ENCODE peak calls at places on chromosomes 13 and 19, in five cellular contexts. One of them, this sample, is unnamed.

GRCh38 chr19:38549061-38549460 is 68.7 kb downstream of the MAP4K1 start:
- DNase-seq in MM.1S: no peak
- DNase-seq in fibroblast of lung: no peak
- DNase-seq in IMR-90: no peak
- DNase-seq in GM23248: no peak
- DNase-seq in this sample: no peak

GRCh38 chr13:65454403-65454802 is 1775.7 kb downstream of the PCDH9 start:
- DNase-seq in MM.1S: peak; percentile 54
- DNase-seq in fibroblast of lung: no peak
- DNase-seq in IMR-90: no peak
- DNase-seq in GM23248: no peak
- DNase-seq in this sample: no peak

GRCh38 chr19:46637224-46637623 is 1.2 kb upstream of the GNG8 start:
- DNase-seq in fibroblast of lung: no peak
- DNase-seq in IMR-90: no peak
- DNase-seq in MM.1S: no peak
- DNase-seq in GM23248: no peak
- DNase-seq in this sample: no peak

GRCh38 chr19:19538077-19538764 is at the start of gene CILP2:
- DNase-seq in fibroblast of lung: no peak
- DNase-seq in GM23248: peak; percentile 53
- DNase-seq in IMR-90: no peak
- DNase-seq in MM.1S: no peak
- DNase-seq in this sample: peak; percentile 86

GRCh38 chr19:40800997-40801377 is 2.0 kb downstream of the EGLN2 start:
- DNase-seq in IMR-90: no peak
- DNase-seq in GM23248: no peak
- DNase-seq in fibroblast of lung: no peak
- DNase-seq in MM.1S: no peak
- DNase-seq in this sample: no peak

GRCh38 chr13:72696590-72696989 is 30.8 kb downstream of the MZT1 start:
- DNase-seq in MM.1S: no peak
- DNase-seq in fibroblast of lung: no peak
- DNase-seq in IMR-90: peak; percentile 10
- DNase-seq in GM23248: peak; percentile 31
- DNase-seq in this sample: no peak

GRCh38 chr19:41999878-42000208 is 5.8 kb upstream of the ATP1A3 start:
- DNase-seq in MM.1S: no peak
- DNase-seq in fibroblast of lung: no peak
- DNase-seq in GM23248: no peak
- DNase-seq in IMR-90: no peak
- DNase-seq in this sample: no peak

GRCh38 chr13:73061478-73062275 is 2.9 kb downstream of the KLF5 start:
- DNase-seq in IMR-90: no peak
- DNase-seq in fibroblast of lung: no peak
- DNase-seq in GM23248: no peak
- DNase-seq in MM.1S: no peak
- DNase-seq in this sample: no peak

GRCh38 chr19:3404324-3405260 is 38.2 kb downstream of the NFIC start:
- DNase-seq in fibroblast of lung: peak; percentile 88
- DNase-seq in GM23248: peak; percentile 97
- DNase-seq in IMR-90: peak; percentile 93
- DNase-seq in MM.1S: no peak
- DNase-seq in this sample: no peak

GRCh38 chr13:52665325-52665724 is 12.7 kb downstream of the SUGT1 start:
- DNase-seq in GM23248: peak; percentile 60
- DNase-seq in IMR-90: peak; percentile 16
- DNase-seq in fibroblast of lung: peak; percentile 14
- DNase-seq in MM.1S: peak; percentile 26
- DNase-seq in this sample: peak; percentile 23

GRCh38 chr13:110758195-110758594 is 44.7 kb downstream of the ING1 start:
- DNase-seq in GM23248: peak; percentile 52
- DNase-seq in MM.1S: no peak
- DNase-seq in fibroblast of lung: peak; percentile 16
- DNase-seq in IMR-90: peak; percentile 72
- DNase-seq in this sample: no peak

GRCh38 chr19:32339988-32340874 is 5.2 kb upstream of the ZNF507 start:
- DNase-seq in IMR-90: peak; percentile 27
- DNase-seq in GM23248: peak; percentile 65
- DNase-seq in MM.1S: peak; percentile 42
- DNase-seq in fibroblast of lung: peak; percentile 17
- DNase-seq in this sample: peak; percentile 68

GRCh38 chr13:35879111-35879510 is 252.1 kb downstream of the DCLK1 start:
- DNase-seq in GM23248: no peak
- DNase-seq in MM.1S: peak; percentile 28
- DNase-seq in fibroblast of lung: no peak
- DNase-seq in IMR-90: no peak
- DNase-seq in this sample: no peak

GRCh38 chr13:33799950-33800592 is 17.9 kb upstream of the RFC3 start:
- DNase-seq in fibroblast of lung: peak; percentile 48
- DNase-seq in GM23248: peak; percentile 63
- DNase-seq in MM.1S: no peak
- DNase-seq in IMR-90: peak; percentile 46
- DNase-seq in this sample: peak; percentile 33

GRCh38 chr13:29548722-29549446 is 46.6 kb downstream of the SLC7A1 start:
- DNase-seq in MM.1S: no peak
- DNase-seq in IMR-90: peak; percentile 39
- DNase-seq in GM23248: peak; percentile 30
- DNase-seq in fibroblast of lung: peak; percentile 94
- DNase-seq in this sample: no peak

GRCh38 chr13:99734013-99734693 is 232.9 kb downstream of the TM9SF2 start:
- DNase-seq in GM23248: no peak
- DNase-seq in IMR-90: no peak
- DNase-seq in fibroblast of lung: no peak
- DNase-seq in MM.1S: no peak
- DNase-seq in this sample: no peak

GRCh38 chr13:77516342-77516789 is 19.1 kb upstream of the SCEL start:
- DNase-seq in IMR-90: peak; percentile 44
- DNase-seq in fibroblast of lung: peak; percentile 75
- DNase-seq in GM23248: peak; percentile 87
- DNase-seq in MM.1S: no peak
- DNase-seq in this sample: no peak

GRCh38 chr19:57241181-57241580 is 749 bp downstream of the ZNF805 start:
- DNase-seq in GM23248: peak; percentile 57
- DNase-seq in IMR-90: peak; percentile 37
- DNase-seq in MM.1S: peak; percentile 25
- DNase-seq in fibroblast of lung: peak; percentile 43
- DNase-seq in this sample: no peak

GRCh38 chr13:57634829-57635165 is 3.3 kb downstream of the PCDH17 start:
- DNase-seq in GM23248: no peak
- DNase-seq in fibroblast of lung: no peak
- DNase-seq in IMR-90: no peak
- DNase-seq in MM.1S: no peak
- DNase-seq in this sample: peak; percentile 34

GRCh38 chr13:76350399-76350798 is 535.8 kb downstream of the KCTD12 start:
- DNase-seq in fibroblast of lung: no peak
- DNase-seq in IMR-90: peak; percentile 16
- DNase-seq in MM.1S: no peak
- DNase-seq in GM23248: no peak
- DNase-seq in this sample: no peak

GRCh38 chr13:104021806-104022397 is 955.7 kb upstream of the SLC10A2 start:
- DNase-seq in fibroblast of lung: no peak
- DNase-seq in GM23248: no peak
- DNase-seq in IMR-90: no peak
- DNase-seq in MM.1S: no peak
- DNase-seq in this sample: no peak

GRCh38 chr13:76641056-76641455 is 245.1 kb downstream of the KCTD12 start:
- DNase-seq in IMR-90: no peak
- DNase-seq in fibroblast of lung: peak; percentile 45
- DNase-seq in MM.1S: no peak
- DNase-seq in GM23248: peak; percentile 7
- DNase-seq in this sample: no peak

GRCh38 chr19:35498220-35498619 is 8.0 kb upstream of the KRTDAP start:
- DNase-seq in GM23248: no peak
- DNase-seq in IMR-90: no peak
- DNase-seq in fibroblast of lung: no peak
- DNase-seq in MM.1S: no peak
- DNase-seq in this sample: no peak

GRCh38 chr19:17441241-17442135 is 7.0 kb downstream of the TMEM221 start:
- DNase-seq in IMR-90: no peak
- DNase-seq in MM.1S: no peak
- DNase-seq in fibroblast of lung: peak; percentile 71
- DNase-seq in GM23248: peak; percentile 56
- DNase-seq in this sample: peak; percentile 56

GRCh38 chr13:51373451-51373850 is 34.0 kb downstream of the SERPINE3 start:
- DNase-seq in GM23248: no peak
- DNase-seq in IMR-90: no peak
- DNase-seq in fibroblast of lung: no peak
- DNase-seq in MM.1S: no peak
- DNase-seq in this sample: no peak

GRCh38 chr13:67134322-67135129 is 95.6 kb downstream of the PCDH9 start:
- DNase-seq in fibroblast of lung: peak; percentile 18
- DNase-seq in GM23248: no peak
- DNase-seq in IMR-90: peak; percentile 25
- DNase-seq in MM.1S: no peak
- DNase-seq in this sample: no peak

GRCh38 chr19:53463263-53463662 is 4.3 kb upstream of the ZNF813 start:
- DNase-seq in fibroblast of lung: peak; percentile 43
- DNase-seq in GM23248: peak; percentile 40
- DNase-seq in IMR-90: peak; percentile 6
- DNase-seq in MM.1S: no peak
- DNase-seq in this sample: peak; percentile 82

GRCh38 chr13:44576396-44577235 is 486 bp upstream of the TSC22D1 start:
- DNase-seq in GM23248: peak; percentile 58
- DNase-seq in fibroblast of lung: no peak
- DNase-seq in MM.1S: no peak
- DNase-seq in IMR-90: no peak
- DNase-seq in this sample: peak; percentile 62

GRCh38 chr19:32397736-32398135 is 7.8 kb upstream of the DPY19L3 start:
- DNase-seq in MM.1S: no peak
- DNase-seq in IMR-90: peak; percentile 88
- DNase-seq in fibroblast of lung: peak; percentile 79
- DNase-seq in GM23248: peak; percentile 87
- DNase-seq in this sample: no peak

GRCh38 chr13:31956944-31957644 is 74.5 kb upstream of the FRY start:
- DNase-seq in MM.1S: no peak
- DNase-seq in GM23248: peak; percentile 20
- DNase-seq in fibroblast of lung: no peak
- DNase-seq in IMR-90: peak; percentile 65
- DNase-seq in this sample: no peak

GRCh38 chr19:11483176-11484111 is 2.6 kb upstream of the ELAVL3 start:
- DNase-seq in GM23248: no peak
- DNase-seq in fibroblast of lung: no peak
- DNase-seq in IMR-90: no peak
- DNase-seq in MM.1S: no peak
- DNase-seq in this sample: no peak

GRCh38 chr19:56566904-56567273 is 379 bp upstream of the ZNF470 start:
- DNase-seq in fibroblast of lung: no peak
- DNase-seq in GM23248: peak; percentile 63
- DNase-seq in IMR-90: no peak
- DNase-seq in MM.1S: no peak
- DNase-seq in this sample: no peak

GRCh38 chr19:39270091-39270871 is 2.1 kb downstream of the IFNL2 start:
- DNase-seq in fibroblast of lung: no peak
- DNase-seq in IMR-90: peak; percentile 40
- DNase-seq in GM23248: peak; percentile 31
- DNase-seq in MM.1S: no peak
- DNase-seq in this sample: no peak

GRCh38 chr19:15948223-15949058 is at the start of gene OR10H4:
- DNase-seq in IMR-90: no peak
- DNase-seq in fibroblast of lung: no peak
- DNase-seq in GM23248: no peak
- DNase-seq in MM.1S: no peak
- DNase-seq in this sample: no peak

GRCh38 chr19:15945301-15945700 is 3.5 kb upstream of the OR10H4 start:
- DNase-seq in MM.1S: no peak
- DNase-seq in IMR-90: no peak
- DNase-seq in GM23248: no peak
- DNase-seq in fibroblast of lung: no peak
- DNase-seq in this sample: no peak

DNA sequence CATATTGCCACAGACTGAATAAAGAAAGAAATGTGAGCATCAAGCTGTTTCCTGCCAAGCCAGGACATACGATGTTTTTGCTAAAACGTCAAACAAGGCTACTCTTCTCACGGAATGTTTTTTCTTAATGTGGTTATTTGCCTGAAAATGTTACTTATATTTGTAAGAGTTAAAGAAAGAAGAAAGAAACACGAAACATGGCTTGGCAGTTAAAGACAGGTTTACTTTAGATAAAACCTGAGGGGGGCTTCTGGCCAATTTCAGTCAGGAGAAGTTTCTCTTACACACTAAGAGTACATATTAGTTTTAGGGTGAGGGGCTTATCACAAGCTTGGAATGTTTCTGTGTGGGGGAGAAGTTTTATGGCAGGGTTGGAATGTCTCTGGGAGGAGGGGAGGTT is 4.4 kb upstream of the OR10H4 start:
- DNase-seq in fibroblast of lung: no peak
- DNase-seq in GM23248: no peak
- DNase-seq in IMR-90: no peak
- DNase-seq in MM.1S: no peak
- DNase-seq in this sample: no peak
- H3K27ac ChIP-seq in fibroblast of lung: no peak overlapping the region
- H3K27ac ChIP-seq in GM23248: no peak overlapping the region
- H3K27ac ChIP-seq in IMR-90: no peak overlapping the region
- H3K27ac ChIP-seq in MM.1S: no peak overlapping the region
- H3K27ac ChIP-seq in this sample: no peak overlapping the region

GRCh38 chr19:5953680-5954213 is 24.2 kb downstream of the RANBP3 start:
- DNase-seq in MM.1S: no peak
- DNase-seq in IMR-90: no peak
- DNase-seq in fibroblast of lung: peak; percentile 55
- DNase-seq in GM23248: peak; percentile 73
- DNase-seq in this sample: no peak
- H2AFZ ChIP-seq in MM.1S: no peak overlapping the region
- H2AFZ ChIP-seq in IMR-90: no peak overlapping the region
- H2AFZ ChIP-seq in fibroblast of lung: no peak overlapping the region
- H2AFZ ChIP-seq in GM23248: peak overlapping the region; percentile 18
- H2AFZ ChIP-seq in this sample: no peak overlapping the region

GRCh38 chr19:1577929-1578618 is 9.9 kb upstream of the MEX3D start:
- DNase-seq in fibroblast of lung: no peak
- DNase-seq in GM23248: no peak
- DNase-seq in MM.1S: no peak
- DNase-seq in IMR-90: no peak
- DNase-seq in this sample: no peak

GRCh38 chr19:1580957-1581356 is 11.7 kb downstream of the MBD3 start:
- DNase-seq in GM23248: no peak
- DNase-seq in MM.1S: no peak
- DNase-seq in fibroblast of lung: no peak
- DNase-seq in IMR-90: no peak
- DNase-seq in this sample: no peak

GRCh38 chr19:1582201-1582600 is 10.5 kb downstream of the MBD3 start:
- DNase-seq in IMR-90: no peak
- DNase-seq in GM23248: no peak
- DNase-seq in MM.1S: no peak
- DNase-seq in fibroblast of lung: no peak
- DNase-seq in this sample: no peak

GRCh38 chr19:1579222-1579621 is 11.1 kb upstream of the MEX3D start:
- DNase-seq in MM.1S: no peak
- DNase-seq in GM23248: no peak
- DNase-seq in fibroblast of lung: no peak
- DNase-seq in IMR-90: no peak
- DNase-seq in this sample: no peak

GRCh38 chr19:1580382-1580781 is 12.3 kb upstream of the MEX3D start:
- DNase-seq in fibroblast of lung: no peak
- DNase-seq in MM.1S: no peak
- DNase-seq in IMR-90: no peak
- DNase-seq in GM23248: no peak
- DNase-seq in this sample: no peak
- H3K27ac ChIP-seq in fibroblast of lung: no peak overlapping the region
- H3K27ac ChIP-seq in MM.1S: no peak overlapping the region
- H3K27ac ChIP-seq in IMR-90: no peak overlapping the region
- H3K27ac ChIP-seq in GM23248: no peak overlapping the region
- H3K27ac ChIP-seq in this sample: no peak overlapping the region

GRCh38 chr13:92719868-92720267 is 506.7 kb upstream of the GPC6 start:
- DNase-seq in IMR-90: no peak
- DNase-seq in GM23248: no peak
- DNase-seq in MM.1S: no peak
- DNase-seq in fibroblast of lung: no peak
- DNase-seq in this sample: peak; percentile 43
- H2AFZ ChIP-seq in IMR-90: no peak overlapping the region
- H2AFZ ChIP-seq in GM23248: no peak overlapping the region
- H2AFZ ChIP-seq in MM.1S: no peak overlapping the region
- H2AFZ ChIP-seq in fibroblast of lung: no peak overlapping the region
- H2AFZ ChIP-seq in this sample: no peak overlapping the region

This sample was measured in neural progenitor cell.